ENCODE peak calls at places on chromosomes 2 and 18, in seven cellular contexts. One of them, this sample, is unnamed.
A peak's percentile ranks its signal among the peaks of the same experiment; 100 is the strongest.

GRCh38 chr2:218832520-218832919 is 917 bp upstream of the PRKAG3 start:
- DNase-seq in H7: no peak
- DNase-seq in GM06990: no peak
- DNase-seq in WERI-Rb-1: no peak
- DNase-seq in hepatocyte: no peak
- DNase-seq in fibroblast of lung: no peak
- DNase-seq in right lobe of liver: no peak
- DNase-seq in this sample: no peak

GRCh38 chr2:48124592-48124991 is 218.3 kb upstream of the FBXO11 start:
- DNase-seq in H7: no peak
- DNase-seq in GM06990: no peak
- DNase-seq in WERI-Rb-1: no peak
- DNase-seq in hepatocyte: no peak
- DNase-seq in fibroblast of lung: no peak
- DNase-seq in right lobe of liver: no peak
- DNase-seq in this sample: no peak

GRCh38 chr2:191622374-191623320 is 55.3 kb upstream of the NABP1 start:
- DNase-seq in H7: no peak
- DNase-seq in GM06990: no peak
- DNase-seq in WERI-Rb-1: no peak
- DNase-seq in hepatocyte: peak; percentile 34
- DNase-seq in fibroblast of lung: no peak
- DNase-seq in right lobe of liver: no peak
- DNase-seq in this sample: no peak

GRCh38 chr2:217553202-217553601 is 449.6 kb downstream of the TNS1 start:
- DNase-seq in H7: no peak
- DNase-seq in GM06990: no peak
- DNase-seq in WERI-Rb-1: no peak
- DNase-seq in hepatocyte: no peak
- DNase-seq in fibroblast of lung: no peak
- DNase-seq in right lobe of liver: no peak
- DNase-seq in this sample: no peak

GRCh38 chr2:10566021-10566420 is 117.9 kb upstream of the ODC1 start:
- DNase-seq in H7: no peak
- DNase-seq in GM06990: no peak
- DNase-seq in WERI-Rb-1: no peak
- DNase-seq in hepatocyte: no peak
- DNase-seq in fibroblast of lung: no peak
- DNase-seq in right lobe of liver: no peak
- DNase-seq in this sample: no peak

GRCh38 chr2:86050301-86050700 is 55.4 kb downstream of the POLR1A start:
- DNase-seq in H7: no peak
- DNase-seq in GM06990: no peak
- DNase-seq in WERI-Rb-1: no peak
- DNase-seq in hepatocyte: no peak
- DNase-seq in fibroblast of lung: no peak
- DNase-seq in right lobe of liver: no peak
- DNase-seq in this sample: no peak

GRCh38 chr2:57598552-57598951 is 448.1 kb upstream of the VRK2 start:
- DNase-seq in H7: no peak
- DNase-seq in GM06990: no peak
- DNase-seq in WERI-Rb-1: no peak
- DNase-seq in hepatocyte: no peak
- DNase-seq in fibroblast of lung: no peak
- DNase-seq in right lobe of liver: no peak
- DNase-seq in this sample: no peak

GRCh38 chr2:125471963-125472362 is 1184.0 kb upstream of the GYPC start:
- DNase-seq in H7: peak; percentile 64
- DNase-seq in GM06990: peak; percentile 11
- DNase-seq in WERI-Rb-1: peak; percentile 38
- DNase-seq in hepatocyte: peak; percentile 71
- DNase-seq in fibroblast of lung: peak; percentile 49
- DNase-seq in right lobe of liver: peak; percentile 22
- DNase-seq in this sample: peak; percentile 10

GRCh38 chr2:241576293-241576654 is 17.7 kb downstream of the BOK start:
- DNase-seq in H7: peak; percentile 69
- DNase-seq in GM06990: no peak
- DNase-seq in WERI-Rb-1: no peak
- DNase-seq in hepatocyte: no peak
- DNase-seq in fibroblast of lung: no peak
- DNase-seq in right lobe of liver: no peak
- DNase-seq in this sample: no peak

GRCh38 chr2:86274265-86274917 is 63.0 kb downstream of the REEP1 start:
- DNase-seq in H7: no peak
- DNase-seq in GM06990: peak; percentile 34
- DNase-seq in WERI-Rb-1: no peak
- DNase-seq in hepatocyte: no peak
- DNase-seq in fibroblast of lung: peak; percentile 71
- DNase-seq in right lobe of liver: no peak
- DNase-seq in this sample: no peak

GRCh38 chr18:37249171-37249886 is 316.3 kb downstream of the CELF4 start:
- DNase-seq in H7: no peak
- DNase-seq in GM06990: no peak
- DNase-seq in WERI-Rb-1: no peak
- DNase-seq in hepatocyte: no peak
- DNase-seq in fibroblast of lung: no peak
- DNase-seq in right lobe of liver: no peak
- DNase-seq in this sample: no peak

GRCh38 chr2:134866498-134867099 is 28.2 kb downstream of the ACMSD start:
- DNase-seq in H7: no peak
- DNase-seq in GM06990: no peak
- DNase-seq in WERI-Rb-1: no peak
- DNase-seq in hepatocyte: no peak
- DNase-seq in fibroblast of lung: peak; percentile 83
- DNase-seq in right lobe of liver: no peak
- DNase-seq in this sample: peak; percentile 41

GRCh38 chr2:26692814-26693286 is 328 bp downstream of the KCNK3 start:
- DNase-seq in H7: peak; percentile 85
- DNase-seq in GM06990: no peak
- DNase-seq in WERI-Rb-1: peak; percentile 48
- DNase-seq in hepatocyte: no peak
- DNase-seq in fibroblast of lung: peak; percentile 21
- DNase-seq in right lobe of liver: no peak
- DNase-seq in this sample: no peak

GRCh38 chr2:44778671-44779476 is 162.6 kb upstream of the SIX3 start:
- DNase-seq in H7: peak; percentile 90
- DNase-seq in GM06990: peak; percentile 65
- DNase-seq in WERI-Rb-1: peak; percentile 83
- DNase-seq in hepatocyte: no peak
- DNase-seq in fibroblast of lung: no peak
- DNase-seq in right lobe of liver: no peak
- DNase-seq in this sample: no peak

GRCh38 chr2:178070824-178071223 is 1.8 kb downstream of the PDE11A start:
- DNase-seq in H7: no peak
- DNase-seq in GM06990: no peak
- DNase-seq in WERI-Rb-1: no peak
- DNase-seq in hepatocyte: peak; percentile 24
- DNase-seq in fibroblast of lung: no peak
- DNase-seq in right lobe of liver: no peak
- DNase-seq in this sample: no peak

GRCh38 chr2:48445091-48445725 is 84.7 kb upstream of the STON1 start:
- DNase-seq in H7: no peak
- DNase-seq in GM06990: no peak
- DNase-seq in WERI-Rb-1: no peak
- DNase-seq in hepatocyte: peak; percentile 33
- DNase-seq in fibroblast of lung: no peak
- DNase-seq in right lobe of liver: no peak
- DNase-seq in this sample: no peak

GRCh38 chr18:48913723-48914122 is 37.0 kb downstream of the SMAD7 start:
- DNase-seq in H7: no peak
- DNase-seq in GM06990: no peak
- DNase-seq in WERI-Rb-1: no peak
- DNase-seq in hepatocyte: no peak
- DNase-seq in fibroblast of lung: no peak
- DNase-seq in right lobe of liver: no peak
- DNase-seq in this sample: no peak

GRCh38 chr2:68237404-68237803 is 14.9 kb downstream of the PPP3R1 start:
- DNase-seq in H7: no peak
- DNase-seq in GM06990: no peak
- DNase-seq in WERI-Rb-1: no peak
- DNase-seq in hepatocyte: no peak
- DNase-seq in fibroblast of lung: peak; percentile 68
- DNase-seq in right lobe of liver: no peak
- DNase-seq in this sample: no peak

GRCh38 chr2:176577054-176577453 is 307.8 kb downstream of the MTX2 start:
- DNase-seq in H7: no peak
- DNase-seq in GM06990: no peak
- DNase-seq in WERI-Rb-1: no peak
- DNase-seq in hepatocyte: no peak
- DNase-seq in fibroblast of lung: no peak
- DNase-seq in right lobe of liver: no peak
- DNase-seq in this sample: no peak

GRCh38 chr18:63112681-63113080 is 206.9 kb downstream of the BCL2 start:
- DNase-seq in H7: no peak
- DNase-seq in GM06990: no peak
- DNase-seq in WERI-Rb-1: no peak
- DNase-seq in hepatocyte: no peak
- DNase-seq in fibroblast of lung: no peak
- DNase-seq in right lobe of liver: no peak
- DNase-seq in this sample: no peak

GRCh38 chr2:159614534-159615186 is 1.7 kb downstream of the BAZ2B start:
- DNase-seq in H7: no peak
- DNase-seq in GM06990: no peak
- DNase-seq in WERI-Rb-1: no peak
- DNase-seq in hepatocyte: no peak
- DNase-seq in fibroblast of lung: no peak
- DNase-seq in right lobe of liver: no peak
- DNase-seq in this sample: no peak

GRCh38 chr2:134539946-134540345 is 178.9 kb downstream of the TMEM163 start:
- DNase-seq in H7: no peak
- DNase-seq in GM06990: no peak
- DNase-seq in WERI-Rb-1: no peak
- DNase-seq in hepatocyte: no peak
- DNase-seq in fibroblast of lung: no peak
- DNase-seq in right lobe of liver: no peak
- DNase-seq in this sample: no peak

GRCh38 chr18:59885579-59886163 is 14.1 kb upstream of the PMAIP1 start:
- DNase-seq in H7: no peak
- DNase-seq in GM06990: peak; percentile 62
- DNase-seq in WERI-Rb-1: no peak
- DNase-seq in hepatocyte: no peak
- DNase-seq in fibroblast of lung: peak; percentile 79
- DNase-seq in right lobe of liver: no peak
- DNase-seq in this sample: no peak

GRCh38 chr2:239319261-239319661 is 81.6 kb downstream of the HDAC4 start:
- DNase-seq in H7: no peak
- DNase-seq in GM06990: no peak
- DNase-seq in WERI-Rb-1: no peak
- DNase-seq in hepatocyte: no peak
- DNase-seq in fibroblast of lung: peak; percentile 60
- DNase-seq in right lobe of liver: peak; percentile 59
- DNase-seq in this sample: no peak
- H3K4me3 ChIP-seq in H7: no peak overlapping the region
- H3K4me3 ChIP-seq in GM06990: no peak overlapping the region
- H3K4me3 ChIP-seq in WERI-Rb-1: no peak overlapping the region
- H3K4me3 ChIP-seq in hepatocyte: no peak overlapping the region
- H3K4me3 ChIP-seq in fibroblast of lung: peak overlapping the region; percentile 38
- H3K4me3 ChIP-seq in right lobe of liver: peak overlapping the region; percentile 55
- H3K4me3 ChIP-seq in this sample: no peak overlapping the region

DNA sequence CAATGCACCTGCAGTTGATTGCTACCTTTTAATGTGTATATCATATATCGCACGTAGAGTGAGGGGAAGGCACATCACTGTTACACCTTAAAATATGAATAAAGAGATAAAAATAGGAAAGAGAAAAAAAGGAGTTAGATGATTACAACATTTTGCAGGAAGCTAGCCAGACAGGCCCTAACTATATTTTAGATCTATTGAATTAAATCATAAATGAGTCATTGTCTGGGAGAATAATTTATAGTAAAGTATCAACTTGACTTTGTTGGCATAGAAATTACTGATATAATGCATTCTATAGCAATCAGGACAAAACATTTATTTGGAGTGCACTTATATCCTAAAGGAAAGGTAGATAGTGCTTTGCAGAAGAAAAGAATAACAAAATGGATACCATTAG is 384.9 kb upstream of the NXPH2 start:
- DNase-seq in H7: no peak
- DNase-seq in GM06990: no peak
- DNase-seq in WERI-Rb-1: no peak
- DNase-seq in hepatocyte: no peak
- DNase-seq in fibroblast of lung: no peak
- DNase-seq in right lobe of liver: no peak
- DNase-seq in this sample: no peak
- H3K27me3 ChIP-seq in H7: no peaks in the 10 kb centered on the region
- H3K27me3 ChIP-seq in GM06990: no peaks in the 10 kb centered on the region
- H3K27me3 ChIP-seq in WERI-Rb-1: no peaks in the 10 kb centered on the region
- H3K27me3 ChIP-seq in hepatocyte: no peaks in the 10 kb centered on the region
- H3K27me3 ChIP-seq in fibroblast of lung: no peaks in the 10 kb centered on the region
- H3K27me3 ChIP-seq in right lobe of liver: no peaks in the 10 kb centered on the region
- H3K27me3 ChIP-seq in this sample: no peaks in the 10 kb centered on the region

DNA sequence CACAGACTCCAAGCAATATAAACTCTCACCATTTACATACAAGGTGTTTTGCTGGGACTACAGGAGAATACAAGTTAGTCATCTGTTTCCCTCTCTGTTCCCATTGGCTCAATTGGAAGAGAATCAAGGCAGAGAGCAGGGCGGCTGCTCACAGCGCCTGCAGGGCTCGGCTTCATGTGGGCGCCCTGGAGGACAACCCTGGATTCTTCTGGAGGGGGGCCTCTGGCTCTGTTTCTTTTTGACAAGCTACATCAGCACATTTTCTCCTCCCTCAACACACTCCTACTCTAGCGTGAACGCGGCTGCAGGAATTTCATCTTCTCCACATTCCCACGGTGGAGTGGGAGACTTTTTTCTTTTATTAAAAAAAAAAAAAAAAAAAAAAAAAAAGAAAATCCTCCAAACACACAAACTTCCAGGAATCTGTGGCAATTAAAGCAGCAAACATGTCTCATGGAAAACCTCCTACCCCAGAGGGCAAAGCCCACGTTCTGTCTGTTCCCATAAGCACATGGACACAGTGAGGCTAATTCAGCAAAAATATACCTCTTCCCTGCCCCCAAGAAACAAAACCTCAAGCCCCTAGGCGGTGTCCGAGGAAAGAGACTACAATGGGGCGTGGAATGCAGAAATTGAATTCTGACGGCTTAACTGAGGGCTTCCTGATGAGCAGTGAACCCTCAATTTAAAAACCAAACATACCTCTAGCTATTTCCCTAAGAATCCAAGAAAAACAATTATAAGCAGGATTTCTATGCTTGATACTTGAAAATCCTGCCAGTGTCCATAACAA is 50.6 kb downstream of the PARD6G start:
- DNase-seq in H7: peak; percentile 83
- DNase-seq in GM06990: no peak
- DNase-seq in WERI-Rb-1: no peak
- DNase-seq in hepatocyte: peak; percentile 58
- DNase-seq in fibroblast of lung: peak; percentile 41
- DNase-seq in right lobe of liver: no peak
- DNase-seq in this sample: no peak
- H3K4me3 ChIP-seq in H7: no peak overlapping the region
- H3K4me3 ChIP-seq in GM06990: no peak overlapping the region
- H3K4me3 ChIP-seq in WERI-Rb-1: no peak overlapping the region
- H3K4me3 ChIP-seq in hepatocyte: no peak overlapping the region
- H3K4me3 ChIP-seq in fibroblast of lung: no peak overlapping the region
- H3K4me3 ChIP-seq in right lobe of liver: no peak overlapping the region
- H3K4me3 ChIP-seq in this sample: no peak overlapping the region

DNA sequence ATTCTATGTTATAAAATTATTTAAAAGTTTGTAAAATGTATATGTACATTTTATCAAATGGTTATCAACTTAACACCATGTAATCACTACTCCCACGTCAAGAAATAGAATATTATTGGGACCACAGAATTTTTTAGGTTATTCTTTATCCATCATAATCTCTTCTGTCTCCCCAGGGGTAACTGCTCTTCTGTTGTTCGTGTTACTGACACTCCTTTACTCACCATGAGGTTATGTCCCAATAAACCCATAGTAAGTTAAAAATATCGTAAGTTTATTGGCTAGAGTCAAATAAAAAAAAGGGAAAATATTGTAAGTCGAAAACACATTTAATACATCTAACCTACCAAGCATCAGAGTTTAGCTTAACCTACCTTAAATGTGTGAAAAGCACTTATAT is 14.0 kb downstream of the OTX1 start:
- DNase-seq in H7: no peak
- DNase-seq in GM06990: no peak
- DNase-seq in WERI-Rb-1: no peak
- DNase-seq in hepatocyte: no peak
- DNase-seq in fibroblast of lung: no peak
- DNase-seq in right lobe of liver: no peak
- DNase-seq in this sample: no peak
- H3K27me3 ChIP-seq in H7: peaks cover 40% of the 10 kb centered on the region
- H3K27me3 ChIP-seq in GM06990: no peaks in the 10 kb centered on the region
- H3K27me3 ChIP-seq in WERI-Rb-1: peaks cover 13% of the 10 kb centered on the region
- H3K27me3 ChIP-seq in hepatocyte: peaks cover 95% of the 10 kb centered on the region
- H3K27me3 ChIP-seq in fibroblast of lung: peaks cover 34% of the 10 kb centered on the region
- H3K27me3 ChIP-seq in right lobe of liver: peaks cover 60% of the 10 kb centered on the region
- H3K27me3 ChIP-seq in this sample: peaks cover 44% of the 10 kb centered on the region

This sample was measured in AG04450.